ENCODE peak calls at places on chromosomes 13 and 19, in six cellular contexts. X is lung, T is fibroblast of pulmonary artery, Z is heart right ventricle, U is foreskin fibroblast, B is AG10803. C is an unnamed sample.
A peak's percentile ranks its signal among the peaks of the same experiment; 100 is the strongest.

GRCh38 chr19:58154287-58154678 is 3.7 kb upstream of the ZNF329 start:
- DNase-seq in X (peak; percentile 49), T (peak; percentile 57), Z (peak; percentile 37), U (peak; percentile 80), B (peak; percentile 50), C (peak; percentile 55)

GRCh38 chr13:95552539-95553270 is at the start of gene CLDN10:
- DNase-seq in X (no peak), T (no peak), Z (no peak), U (no peak), B (no peak), C (no peak)

GRCh38 chr19:47002106-47002766 is 17.4 kb upstream of the NPAS1 start:
- DNase-seq in X (no peak), T (no peak), Z (no peak), U (no peak), B (no peak), C (no peak)

GRCh38 chr19:662207-662961 is 630 bp downstream of the RNF126 start:
- DNase-seq in X (no peak), T (peak; percentile 28), Z (no peak), U (peak; percentile 62), B (peak; percentile 35), C (peak; percentile 37)

GRCh38 chr13:70390968-70391367 is 282.7 kb upstream of the KLHL1 start:
- DNase-seq in X (no peak), T (no peak), Z (no peak), U (no peak), B (no peak), C (no peak)

GRCh38 chr19:19526581-19527370 is 1.9 kb upstream of the YJEFN3 start:
- DNase-seq in X (no peak), T (no peak), Z (no peak), U (no peak), B (no peak), C (no peak)

GRCh38 chr19:1567116-1567847 is 843 bp downstream of the MEX3D start:
- DNase-seq in X (no peak), T (peak; percentile 44), Z (no peak), U (no peak), B (no peak), C (no peak)

GRCh38 chr19:38917921-38918491 is 6.0 kb upstream of the CCER2 start:
- DNase-seq in X (no peak), T (peak; percentile 14), Z (no peak), U (peak; percentile 38), B (no peak), C (peak; percentile 9)

GRCh38 chr19:33134571-33135041 is 2.7 kb downstream of the WDR88 start:
- DNase-seq in X (no peak), T (no peak), Z (no peak), U (no peak), B (no peak), C (no peak)

GRCh38 chr13:27583645-27584044 is 36.7 kb downstream of the LNX2 start:
- DNase-seq in X (no peak), T (peak; percentile 31), Z (no peak), U (peak; percentile 9), B (peak; percentile 27), C (no peak)

GRCh38 chr19:46841458-46842083 is 9.1 kb downstream of the AP2S1 start:
- DNase-seq in X (no peak), T (peak; percentile 68), Z (peak; percentile 78), U (peak; percentile 82), B (peak; percentile 55), C (peak; percentile 63)

GRCh38 chr19:16417660-16418596 is 53.8 kb downstream of the EPS15L1 start:
- DNase-seq in X (peak; percentile 67), T (peak; percentile 62), Z (peak; percentile 58), U (peak; percentile 77), B (peak; percentile 35), C (peak; percentile 47)

GRCh38 chr13:45445053-45445452 is 19.7 kb upstream of the COG3 start:
- DNase-seq in X (no peak), T (no peak), Z (no peak), U (no peak), B (no peak), C (no peak)

GRCh38 chr19:15378529-15379082 is 981 bp downstream of the AKAP8 start:
- DNase-seq in X (peak; percentile 49), T (peak; percentile 56), Z (no peak), U (peak; percentile 79), B (peak; percentile 49), C (peak; percentile 44)

GRCh38 chr13:74641586-74641985 is 507.4 kb upstream of the KLF12 start:
- DNase-seq in X (no peak), T (peak; percentile 14), Z (no peak), U (peak; percentile 91), B (peak; percentile 61), C (peak; percentile 93)

GRCh38 chr13:31846984-31847752 is 107.8 kb downstream of the RXFP2 start:
- DNase-seq in X (no peak), T (no peak), Z (peak; percentile 28), U (peak; percentile 36), B (no peak), C (peak; percentile 8)

GRCh38 chr13:43129511-43130130 is 106.2 kb downstream of the DNAJC15 start:
- DNase-seq in X (no peak), T (no peak), Z (no peak), U (no peak), B (no peak), C (no peak)

GRCh38 chr13:97724450-97724849 is 229.0 kb upstream of the IPO5 start:
- DNase-seq in X (no peak), T (peak; percentile 27), Z (no peak), U (no peak), B (no peak), C (no peak)

GRCh38 chr19:46616631-46617322 is 8.1 kb downstream of the PTGIR start:
- DNase-seq in X (no peak), T (peak; percentile 82), Z (no peak), U (peak; percentile 91), B (peak; percentile 73), C (peak; percentile 74)

GRCh38 chr13:27362064-27362751 is 62.2 kb upstream of the GTF3A start:
- DNase-seq in X (peak; percentile 85), T (peak; percentile 83), Z (peak; percentile 82), U (peak; percentile 91), B (peak; percentile 70), C (peak; percentile 73)

GRCh38 chr19:51027126-51027806 is 850 bp upstream of the KLK11 start:
- DNase-seq in X (no peak), T (no peak), Z (no peak), U (no peak), B (no peak), C (no peak)

GRCh38 chr13:106029901-106030300 is 505.6 kb downstream of the EFNB2 start:
- DNase-seq in X (no peak), T (no peak), Z (no peak), U (no peak), B (no peak), C (no peak)

GRCh38 chr13:63433546-63434150 is 2018.0 kb upstream of the PCDH20 start:
- DNase-seq in X (no peak), T (peak; percentile 38), Z (no peak), U (peak; percentile 63), B (no peak), C (peak; percentile 39)

GRCh38 chr19:45423033-45423588 is 606 bp downstream of the ERCC1 start:
- DNase-seq in X (no peak), T (no peak), Z (no peak), U (no peak), B (no peak), C (no peak)

GRCh38 chr13:112880221-112880641 is 88.8 kb upstream of the MCF2L start:
- DNase-seq in X (no peak), T (no peak), Z (no peak), U (no peak), B (no peak), C (no peak)

GRCh38 chr19:20078696-20079095 is 896 bp downstream of the ZNF90 start:
- DNase-seq in X (peak; percentile 32), T (peak; percentile 55), Z (peak; percentile 16), U (peak; percentile 67), B (peak; percentile 16), C (peak; percentile 52)

GRCh38 chr19:30744741-30745475 is 372.7 kb downstream of the ZNF536 start:
- DNase-seq in X (peak; percentile 20), T (no peak), Z (no peak), U (no peak), B (no peak), C (no peak)

GRCh38 chr13:33186851-33187250 is 98.7 kb downstream of the STARD13 start:
- DNase-seq in X (no peak), T (peak; percentile 91), Z (no peak), U (no peak), B (no peak), C (peak; percentile 69)

DNA sequence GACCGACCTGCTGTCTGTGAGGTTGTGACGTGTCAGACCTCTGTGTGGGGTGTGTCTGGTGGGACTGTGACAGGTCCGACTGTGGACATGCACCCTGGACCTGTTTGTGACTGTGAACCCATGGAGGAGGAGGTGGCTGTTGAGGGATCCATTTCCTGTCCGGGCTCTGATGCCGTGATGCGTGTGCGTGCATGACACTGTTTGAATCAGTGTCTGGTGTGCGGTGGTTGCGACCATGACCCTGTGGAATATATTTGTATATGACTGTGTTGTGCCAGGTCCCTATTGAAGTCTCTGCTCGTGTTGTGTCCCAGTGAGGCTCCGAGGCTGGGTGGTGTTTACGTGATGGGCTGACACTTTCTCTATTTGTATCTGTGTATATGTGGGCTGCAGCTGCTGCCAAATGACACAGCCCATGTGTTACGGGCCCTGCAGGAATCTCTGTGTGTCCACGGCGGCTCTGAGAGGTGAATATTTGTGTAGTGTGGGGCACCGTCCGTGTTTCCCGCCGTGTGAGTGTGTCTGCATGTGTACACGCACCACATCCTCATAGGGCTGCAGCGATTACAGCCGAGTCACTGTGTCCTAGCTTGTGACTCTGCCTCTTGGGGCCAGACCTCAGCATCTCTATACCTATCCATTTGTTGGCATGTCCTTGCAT is 18.3 kb downstream of the CCDC97 start:
- DNase-seq in X (no peak), T (no peak), Z (no peak), U (peak; percentile 15), B (no peak), C (no peak)
- H3K4me3 ChIP-seq in X (no peak overlapping the region), T (no peak overlapping the region), Z (peak overlapping the region; percentile 21), U (no peak overlapping the region), B (no peak overlapping the region), C (no peak overlapping the region)

GRCh38 chr13:57633141-57633949 is 1.8 kb downstream of the PCDH17 start:
- DNase-seq in X (peak; percentile 41), T (peak; percentile 10), Z (peak; percentile 81), U (peak; percentile 0), B (no peak), C (no peak)
- TF ChIP-seq CTCF in X (peak; percentile 8), T (peak; percentile 25), Z (peak; percentile 57), U (no peak), B (no peak), C (peak; percentile 15)

GRCh38 chr19:8461891-8462290 is 17.1 kb downstream of the HNRNPM start:
- DNase-seq in X (no peak), T (no peak), Z (no peak), U (no peak), B (no peak), C (no peak)

GRCh38 chr19:8461376-8461775 is 16.6 kb downstream of the HNRNPM start:
- DNase-seq in X (no peak), T (no peak), Z (no peak), U (no peak), B (no peak), C (no peak)

GRCh38 chr19:8459095-8459494 is 14.3 kb downstream of the HNRNPM start:
- DNase-seq in X (no peak), T (no peak), Z (no peak), U (no peak), B (no peak), C (no peak)

GRCh38 chr19:8459520-8460260 is 14.9 kb downstream of the HNRNPM start:
- DNase-seq in X (no peak), T (peak; percentile 59), Z (no peak), U (peak; percentile 87), B (peak; percentile 72), C (peak; percentile 87)

GRCh38 chr19:8460516-8461298 is 15.9 kb downstream of the HNRNPM start:
- DNase-seq in X (no peak), T (no peak), Z (no peak), U (peak; percentile 51), B (peak; percentile 68), C (peak; percentile 57)
- H3K4me3 ChIP-seq in X (no peak overlapping the region), T (no peak overlapping the region), Z (no peak overlapping the region), U (no peak overlapping the region), B (no peak overlapping the region), C (no peak overlapping the region)

GRCh38 chr19:11035441-11036377 is 53.6 kb upstream of the LDLR start:
- DNase-seq in X (peak; percentile 93), T (peak; percentile 91), Z (peak; percentile 92), U (peak; percentile 94), B (peak; percentile 84), C (peak; percentile 91)
- TF ChIP-seq CTCF in X (peak; percentile 94), T (peak; percentile 91), Z (peak; percentile 80), U (peak; percentile 91), B (peak; percentile 93), C (peak; percentile 92)